ENCODE peak calls at places on chromosomes 11 and 22, in five cellular contexts. R is GM23338, M is fibroblast of lung, J is OCI-LY7, H is lung. G is an unnamed sample.

GRCh38 chr11:33699515-33700424 is 856 bp downstream of the C11orf91 start:
- DNase-seq in R (no peak), M (no peak), J (no peak), H (no peak), G (no peak)

GRCh38 chr11:27719575-27719925 is 19.3 kb upstream of the BDNF start:
- DNase-seq in R (peak), M (no peak), J (no peak), H (no peak), G (no peak)

GRCh38 chr11:133745791-133746190 is 99.5 kb downstream of the SPATA19 start:
- DNase-seq in R (no peak), M (no peak), J (no peak), H (no peak), G (no peak)

GRCh38 chr22:28952857-28953256 is 69.5 kb downstream of the ZNRF3 start:
- DNase-seq in R (no peak), M (peak), J (no peak), H (peak), G (no peak)

GRCh38 chr11:126175261-126175885 is 36.1 kb downstream of the RPUSD4 start:
- DNase-seq in R (no peak), M (no peak), J (no peak), H (no peak), G (no peak)

GRCh38 chr11:72652871-72653615 is 21.2 kb downstream of the PDE2A start:
- DNase-seq in R (peak), M (no peak), J (no peak), H (no peak), G (no peak)

GRCh38 chr11:71488968-71489265 is 35.9 kb downstream of the NADSYN1 start:
- DNase-seq in R (no peak), M (no peak), J (no peak), H (no peak), G (peak)

GRCh38 chr22:24146791-24147353 is 34.4 kb upstream of the SUSD2 start:
- DNase-seq in R (peak), M (peak), J (no peak), H (no peak), G (peak)

GRCh38 chr22:48482771-48483170 is 1344.9 kb downstream of the BRD1 start:
- DNase-seq in R (no peak), M (no peak), J (no peak), H (no peak), G (no peak)
- H3K27ac ChIP-seq in R (no peak), M (no peak), J (no peak), H (no peak), G (no peak)

DNA sequence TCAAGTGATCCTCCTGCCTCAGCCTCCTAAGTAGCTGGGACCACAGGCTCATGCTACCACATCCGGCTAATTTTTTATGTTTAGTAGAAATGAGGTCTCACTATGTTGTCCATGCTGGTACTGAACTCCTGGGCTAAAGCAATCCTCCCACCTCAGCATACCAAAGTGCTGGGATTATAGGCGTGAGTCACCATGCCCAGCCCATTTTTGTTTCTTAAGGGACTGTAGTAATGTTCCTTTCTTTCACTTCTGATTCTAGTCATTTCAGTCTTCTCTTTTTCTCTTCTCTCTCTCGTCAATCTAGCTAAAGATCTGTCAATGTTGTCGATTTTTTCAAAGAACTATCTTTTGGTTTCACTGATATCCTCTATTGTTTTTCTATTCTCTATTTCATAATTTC is 111.0 kb upstream of the APOA1 start:
- DNase-seq in R (no peak), M (no peak), J (no peak), H (no peak), G (peak)
- H3K27ac ChIP-seq in R (no peak), M (no peak), J (no peak), H (peak), G (peak)

GRCh38 chr11:83409891-83410290 is 123.7 kb upstream of the CCDC90B start:
- DNase-seq in R (no peak), M (no peak), J (no peak), H (no peak), G (no peak)
- H3K27ac ChIP-seq in R (no peak), M (no peak), J (no peak), H (no peak), G (no peak)

DNA sequence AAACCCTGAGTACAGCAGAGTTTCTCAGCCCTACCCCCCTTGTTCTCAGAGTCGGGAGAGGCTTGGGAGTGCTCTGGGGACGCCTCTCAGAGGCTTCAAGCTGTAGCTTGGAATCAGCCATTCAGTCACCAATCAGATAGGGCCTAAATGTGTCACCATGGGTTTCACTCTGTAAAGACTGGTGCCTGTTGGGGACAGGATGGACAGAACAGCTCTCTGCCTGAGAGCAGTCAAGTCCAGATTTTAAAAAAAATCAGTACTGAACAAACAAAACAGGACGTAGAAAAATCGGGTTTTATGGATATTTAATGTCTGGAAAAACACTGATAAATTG is 1.3 kb downstream of the FADD start:
- DNase-seq in R (no peak), M (no peak), J (no peak), H (no peak), G (no peak)
- H3K27ac ChIP-seq in R (peak), M (peak), J (peak), H (peak), G (peak)

GRCh38 chr11:65428578-65429068 is 6.0 kb downstream of the NEAT1 start:
- DNase-seq in R (peak), M (no peak), J (no peak), H (peak), G (no peak)
- H3K27ac ChIP-seq in R (no peak), M (peak), J (peak), H (peak), G (peak)

GRCh38 chr22:23072035-23072910 is 2.0 kb downstream of the GNAZ start:
- DNase-seq in R (no peak), M (no peak), J (no peak), H (no peak), G (no peak)
- H3K27ac ChIP-seq in R (no peak), M (no peak), J (no peak), H (no peak), G (no peak)

DNA sequence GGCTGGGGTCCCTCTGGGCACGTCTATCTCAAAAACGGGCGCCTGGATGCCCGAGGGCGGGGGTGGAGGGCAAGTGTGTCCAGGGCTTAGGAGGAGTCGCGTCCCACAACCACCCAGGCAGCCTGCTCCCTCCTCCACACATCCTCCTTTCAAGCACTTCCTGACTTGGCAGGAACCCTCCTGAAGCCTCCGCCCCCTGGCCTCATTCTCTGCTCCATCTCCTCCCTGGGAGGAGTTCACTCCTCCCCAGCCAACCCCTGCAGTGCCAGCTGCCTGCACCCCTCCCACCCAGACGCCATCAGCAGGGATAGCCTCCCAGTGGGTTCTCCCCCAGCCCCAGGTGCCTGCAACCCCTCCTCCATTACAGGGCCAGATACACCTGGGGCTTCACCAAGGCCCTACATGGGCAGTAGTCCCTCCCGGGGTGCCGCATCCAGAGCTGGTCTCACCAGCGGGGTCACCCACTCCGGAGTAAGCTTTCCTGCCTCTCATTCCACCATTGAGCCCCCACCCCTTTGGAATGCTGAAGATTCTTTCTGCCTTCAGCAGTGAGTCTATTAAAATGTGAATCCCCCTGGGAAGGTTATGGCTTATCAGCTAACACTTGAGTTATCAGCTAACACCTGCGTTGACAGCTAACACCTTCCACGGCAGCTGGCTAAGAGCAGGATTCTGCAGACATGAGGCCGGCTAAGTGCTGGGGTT is 24.4 kb downstream of the RTN4R start:
- DNase-seq in R (peak), M (peak), J (peak), H (peak), G (peak)
- H3K27ac ChIP-seq in R (no peak), M (no peak), J (no peak), H (peak), G (no peak)

GRCh38 chr11:66858186-66858938 is 1.5 kb downstream of the LRFN4 start:
- DNase-seq in R (no peak), M (no peak), J (no peak), H (no peak), G (no peak)

GRCh38 chr11:66860449-66860831 is 3.6 kb downstream of the LRFN4 start:
- DNase-seq in R (peak), M (no peak), J (no peak), H (no peak), G (no peak)

GRCh38 chr11:66861051-66861773 is 4.3 kb downstream of the LRFN4 start:
- DNase-seq in R (no peak), M (no peak), J (no peak), H (no peak), G (no peak)

GRCh38 chr11:66858939-66859685 is 2.2 kb downstream of the LRFN4 start:
- DNase-seq in R (no peak), M (no peak), J (peak), H (no peak), G (no peak)

DNA sequence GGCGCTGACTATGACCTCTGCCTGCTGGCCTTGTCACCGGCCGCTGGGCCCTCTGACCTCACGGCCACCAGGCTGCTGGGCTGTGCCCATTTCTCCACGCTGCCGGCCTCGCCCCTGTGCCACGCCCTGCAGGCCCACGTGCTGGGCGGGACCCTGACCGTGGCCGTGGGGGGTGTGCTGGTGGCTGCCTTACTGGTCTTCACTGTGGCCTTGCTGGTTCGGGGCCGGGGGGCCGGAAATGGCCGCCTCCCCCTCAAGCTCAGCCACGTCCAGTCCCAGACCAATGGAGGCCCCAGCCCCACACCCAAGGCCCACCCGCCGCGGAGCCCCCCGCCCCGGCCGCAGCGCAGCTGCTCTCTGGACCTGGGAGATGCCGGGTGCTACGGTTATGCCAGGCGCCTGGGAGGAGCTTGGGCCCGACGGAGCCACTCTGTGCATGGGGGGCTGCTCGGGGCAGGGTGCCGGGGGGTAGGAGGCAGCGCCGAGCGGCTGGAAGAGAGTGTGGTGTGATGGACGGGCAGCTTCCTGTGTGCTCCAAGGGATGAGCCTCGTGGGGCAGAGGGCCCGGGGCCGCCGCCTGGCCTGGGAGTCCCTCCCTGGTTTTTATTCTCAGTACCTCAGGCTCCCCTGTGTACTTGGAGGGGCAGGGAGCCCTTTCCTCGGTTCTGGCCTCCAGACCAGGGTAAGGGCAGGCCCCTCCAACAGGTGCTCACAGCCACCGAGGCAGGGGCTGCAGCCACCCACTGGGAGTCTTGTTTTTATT is 3.0 kb downstream of the LRFN4 start:
- DNase-seq in R (no peak), M (no peak), J (no peak), H (no peak), G (no peak)
- H3K27ac ChIP-seq in R (no peak), M (no peak), J (no peak), H (no peak), G (no peak)

G was measured in PC-9.